ENCODE peak calls at places on chromosome 2, in five cellular contexts. One of them, this sample, is unnamed.

GRCh38 chr2:65021709-65022108 is 32.5 kb downstream of the SLC1A4 start:
- DNase-seq in Calu3: no peak
- DNase-seq in ascending aorta: no peak
- DNase-seq in sigmoid colon: no peak
- DNase-seq in colonic mucosa: no peak
- DNase-seq in this sample: no peak

GRCh38 chr2:197571622-197572271 is 55.9 kb downstream of the MOB4 start:
- DNase-seq in Calu3: no peak
- DNase-seq in ascending aorta: no peak
- DNase-seq in sigmoid colon: no peak
- DNase-seq in colonic mucosa: no peak
- DNase-seq in this sample: no peak

GRCh38 chr2:98909381-98910211 is 26.4 kb downstream of the CRACDL start:
- DNase-seq in Calu3: peak
- DNase-seq in ascending aorta: no peak
- DNase-seq in sigmoid colon: no peak
- DNase-seq in colonic mucosa: no peak
- DNase-seq in this sample: peak

GRCh38 chr2:29012211-29012681 is 31.1 kb downstream of the TOGARAM2 start:
- DNase-seq in Calu3: no peak
- DNase-seq in ascending aorta: no peak
- DNase-seq in sigmoid colon: peak
- DNase-seq in colonic mucosa: peak
- DNase-seq in this sample: no peak

GRCh38 chr2:217707116-217707742 is 295.6 kb downstream of the TNS1 start:
- DNase-seq in Calu3: peak
- DNase-seq in ascending aorta: peak
- DNase-seq in sigmoid colon: no peak
- DNase-seq in colonic mucosa: no peak
- DNase-seq in this sample: no peak

GRCh38 chr2:129205766-129206165 is 773.7 kb upstream of the RAB6C start:
- DNase-seq in Calu3: no peak
- DNase-seq in ascending aorta: no peak
- DNase-seq in sigmoid colon: no peak
- DNase-seq in colonic mucosa: no peak
- DNase-seq in this sample: no peak

GRCh38 chr2:218245214-218245613 is 15.6 kb upstream of the GPBAR1 start:
- DNase-seq in Calu3: no peak
- DNase-seq in ascending aorta: peak
- DNase-seq in sigmoid colon: no peak
- DNase-seq in colonic mucosa: no peak
- DNase-seq in this sample: no peak

GRCh38 chr2:20525041-20526035 is 78.5 kb downstream of the RHOB start:
- DNase-seq in Calu3: peak
- DNase-seq in ascending aorta: peak
- DNase-seq in sigmoid colon: peak
- DNase-seq in colonic mucosa: no peak
- DNase-seq in this sample: peak

GRCh38 chr2:172038604-172039003 is 38.9 kb downstream of the METAP1D start:
- DNase-seq in Calu3: no peak
- DNase-seq in ascending aorta: no peak
- DNase-seq in sigmoid colon: no peak
- DNase-seq in colonic mucosa: no peak
- DNase-seq in this sample: no peak

GRCh38 chr2:120861191-120861575 is 125.5 kb downstream of the GLI2 start:
- DNase-seq in Calu3: no peak
- DNase-seq in ascending aorta: no peak
- DNase-seq in sigmoid colon: no peak
- DNase-seq in colonic mucosa: no peak
- DNase-seq in this sample: peak

GRCh38 chr2:229419158-229419557 is 148.1 kb upstream of the PID1 start:
- DNase-seq in Calu3: no peak
- DNase-seq in ascending aorta: no peak
- DNase-seq in sigmoid colon: no peak
- DNase-seq in colonic mucosa: no peak
- DNase-seq in this sample: no peak

GRCh38 chr2:223222397-223222796 is 170.4 kb downstream of the KCNE4 start:
- DNase-seq in Calu3: peak
- DNase-seq in ascending aorta: no peak
- DNase-seq in sigmoid colon: no peak
- DNase-seq in colonic mucosa: no peak
- DNase-seq in this sample: no peak

GRCh38 chr2:109525836-109526235 is 87.9 kb downstream of the SEPTIN10 start:
- DNase-seq in Calu3: no peak
- DNase-seq in ascending aorta: peak
- DNase-seq in sigmoid colon: peak
- DNase-seq in colonic mucosa: no peak
- DNase-seq in this sample: peak

GRCh38 chr2:15634846-15635490 is 43.3 kb downstream of the DDX1 start:
- DNase-seq in Calu3: no peak
- DNase-seq in ascending aorta: no peak
- DNase-seq in sigmoid colon: no peak
- DNase-seq in colonic mucosa: no peak
- DNase-seq in this sample: no peak

GRCh38 chr2:173400760-173401159 is 46.1 kb downstream of the CDCA7 start:
- DNase-seq in Calu3: peak
- DNase-seq in ascending aorta: no peak
- DNase-seq in sigmoid colon: no peak
- DNase-seq in colonic mucosa: no peak
- DNase-seq in this sample: no peak

GRCh38 chr2:166472332-166472731 is 21.7 kb downstream of the SCN7A start:
- DNase-seq in Calu3: no peak
- DNase-seq in ascending aorta: no peak
- DNase-seq in sigmoid colon: no peak
- DNase-seq in colonic mucosa: no peak
- DNase-seq in this sample: no peak
- TF ChIP-seq CTCF in Calu3: no peak
- TF ChIP-seq CTCF in ascending aorta: no peak
- TF ChIP-seq CTCF in sigmoid colon: no peak
- TF ChIP-seq CTCF in colonic mucosa: no peak
- TF ChIP-seq CTCF in this sample: no peak

GRCh38 chr2:180720861-180721260 is 259.5 kb upstream of the UBE2E3 start:
- DNase-seq in Calu3: no peak
- DNase-seq in ascending aorta: no peak
- DNase-seq in sigmoid colon: no peak
- DNase-seq in colonic mucosa: no peak
- DNase-seq in this sample: no peak

GRCh38 chr2:180722551-180723239 is 257.7 kb upstream of the UBE2E3 start:
- DNase-seq in Calu3: no peak
- DNase-seq in ascending aorta: no peak
- DNase-seq in sigmoid colon: no peak
- DNase-seq in colonic mucosa: no peak
- DNase-seq in this sample: no peak

GRCh38 chr2:180728928-180729559 is 251.4 kb upstream of the UBE2E3 start:
- DNase-seq in Calu3: no peak
- DNase-seq in ascending aorta: no peak
- DNase-seq in sigmoid colon: no peak
- DNase-seq in colonic mucosa: no peak
- DNase-seq in this sample: no peak

GRCh38 chr2:180723712-180724111 is 256.7 kb upstream of the UBE2E3 start:
- DNase-seq in Calu3: no peak
- DNase-seq in ascending aorta: no peak
- DNase-seq in sigmoid colon: no peak
- DNase-seq in colonic mucosa: no peak
- DNase-seq in this sample: no peak
- TF ChIP-seq CTCF in Calu3: no peak
- TF ChIP-seq CTCF in ascending aorta: no peak
- TF ChIP-seq CTCF in sigmoid colon: no peak
- TF ChIP-seq CTCF in colonic mucosa: no peak
- TF ChIP-seq CTCF in this sample: no peak

GRCh38 chr2:136116813-136117390 is 1.0 kb downstream of the CXCR4 start:
- DNase-seq in Calu3: peak
- DNase-seq in ascending aorta: no peak
- DNase-seq in sigmoid colon: no peak
- DNase-seq in colonic mucosa: peak
- DNase-seq in this sample: peak

GRCh38 chr2:136119717-136120675 is 2.0 kb upstream of the CXCR4 start:
- DNase-seq in Calu3: no peak
- DNase-seq in ascending aorta: no peak
- DNase-seq in sigmoid colon: no peak
- DNase-seq in colonic mucosa: no peak
- DNase-seq in this sample: no peak

GRCh38 chr2:136118819-136119716 is 1.1 kb upstream of the CXCR4 start:
- DNase-seq in Calu3: peak
- DNase-seq in ascending aorta: peak
- DNase-seq in sigmoid colon: peak
- DNase-seq in colonic mucosa: peak
- DNase-seq in this sample: peak

GRCh38 chr2:136117391-136117841 is 533 bp downstream of the CXCR4 start:
- DNase-seq in Calu3: peak
- DNase-seq in ascending aorta: no peak
- DNase-seq in sigmoid colon: no peak
- DNase-seq in colonic mucosa: peak
- DNase-seq in this sample: peak

DNA sequence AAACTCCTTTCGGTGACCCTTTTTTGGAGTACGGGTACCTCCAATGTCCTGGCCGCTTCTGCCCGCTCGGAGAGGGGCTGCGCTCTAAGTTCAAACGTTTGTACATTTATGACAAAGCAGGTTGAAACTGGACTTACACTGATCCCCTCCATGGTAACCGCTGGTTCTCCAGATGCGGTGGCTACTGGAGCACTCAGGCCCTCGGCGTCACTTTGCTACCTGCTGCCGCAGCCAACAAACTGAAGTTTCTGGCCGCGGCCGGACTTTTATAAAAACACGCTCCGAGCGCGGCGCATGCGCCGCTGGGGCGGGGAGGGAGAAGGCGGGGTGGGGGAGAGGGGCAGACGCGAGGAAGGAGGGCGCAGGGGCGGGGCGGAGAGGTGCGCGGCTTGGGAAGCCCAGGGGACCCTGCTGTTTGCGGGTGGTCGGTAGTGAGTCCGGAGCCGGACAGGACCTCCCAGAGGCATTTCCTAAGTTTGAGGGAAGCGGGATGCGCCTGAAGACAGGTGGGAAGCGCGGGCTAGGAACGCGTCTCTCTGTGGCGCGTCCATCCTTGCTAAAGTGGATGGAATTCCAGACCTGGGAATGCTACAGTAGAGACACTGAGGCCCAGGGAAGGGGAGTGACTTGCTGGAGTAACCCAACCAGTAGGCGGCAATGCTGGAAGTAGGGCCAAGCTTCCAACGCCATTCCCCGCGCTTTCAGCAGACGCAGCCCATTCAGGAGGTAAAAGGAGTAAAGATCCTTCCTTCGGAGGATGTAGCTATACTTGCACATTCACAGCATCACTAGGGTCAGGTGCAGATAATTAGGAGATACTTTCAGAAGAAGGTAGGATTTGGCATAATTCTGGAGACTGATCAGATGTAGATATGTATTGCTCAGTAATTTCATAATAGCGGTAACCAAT is at the start of gene CXCR4:
- DNase-seq in Calu3: peak
- DNase-seq in ascending aorta: peak
- DNase-seq in sigmoid colon: peak
- DNase-seq in colonic mucosa: peak
- DNase-seq in this sample: peak
- TF ChIP-seq CTCF in Calu3: peak
- TF ChIP-seq CTCF in ascending aorta: no peak
- TF ChIP-seq CTCF in sigmoid colon: no peak
- TF ChIP-seq CTCF in colonic mucosa: no peak
- TF ChIP-seq CTCF in this sample: no peak

GRCh38 chr2:160491922-160492371 is 1.7 kb downstream of the RBMS1 start:
- DNase-seq in Calu3: no peak
- DNase-seq in ascending aorta: no peak
- DNase-seq in sigmoid colon: no peak
- DNase-seq in colonic mucosa: no peak
- DNase-seq in this sample: no peak

GRCh38 chr2:160490760-160491367 is 2.7 kb downstream of the RBMS1 start:
- DNase-seq in Calu3: no peak
- DNase-seq in ascending aorta: no peak
- DNase-seq in sigmoid colon: no peak
- DNase-seq in colonic mucosa: no peak
- DNase-seq in this sample: no peak

GRCh38 chr2:160494243-160494642 is 636 bp upstream of the RBMS1 start:
- DNase-seq in Calu3: no peak
- DNase-seq in ascending aorta: no peak
- DNase-seq in sigmoid colon: no peak
- DNase-seq in colonic mucosa: no peak
- DNase-seq in this sample: no peak

GRCh38 chr2:160493227-160494028 is at the start of gene RBMS1:
- DNase-seq in Calu3: peak
- DNase-seq in ascending aorta: peak
- DNase-seq in sigmoid colon: peak
- DNase-seq in colonic mucosa: peak
- DNase-seq in this sample: peak

GRCh38 chr2:160492401-160493226 is 993 bp downstream of the RBMS1 start:
- DNase-seq in Calu3: peak
- DNase-seq in ascending aorta: peak
- DNase-seq in sigmoid colon: peak
- DNase-seq in colonic mucosa: peak
- DNase-seq in this sample: peak
- TF ChIP-seq CTCF in Calu3: no peak
- TF ChIP-seq CTCF in ascending aorta: no peak
- TF ChIP-seq CTCF in sigmoid colon: no peak
- TF ChIP-seq CTCF in colonic mucosa: no peak
- TF ChIP-seq CTCF in this sample: no peak

DNA sequence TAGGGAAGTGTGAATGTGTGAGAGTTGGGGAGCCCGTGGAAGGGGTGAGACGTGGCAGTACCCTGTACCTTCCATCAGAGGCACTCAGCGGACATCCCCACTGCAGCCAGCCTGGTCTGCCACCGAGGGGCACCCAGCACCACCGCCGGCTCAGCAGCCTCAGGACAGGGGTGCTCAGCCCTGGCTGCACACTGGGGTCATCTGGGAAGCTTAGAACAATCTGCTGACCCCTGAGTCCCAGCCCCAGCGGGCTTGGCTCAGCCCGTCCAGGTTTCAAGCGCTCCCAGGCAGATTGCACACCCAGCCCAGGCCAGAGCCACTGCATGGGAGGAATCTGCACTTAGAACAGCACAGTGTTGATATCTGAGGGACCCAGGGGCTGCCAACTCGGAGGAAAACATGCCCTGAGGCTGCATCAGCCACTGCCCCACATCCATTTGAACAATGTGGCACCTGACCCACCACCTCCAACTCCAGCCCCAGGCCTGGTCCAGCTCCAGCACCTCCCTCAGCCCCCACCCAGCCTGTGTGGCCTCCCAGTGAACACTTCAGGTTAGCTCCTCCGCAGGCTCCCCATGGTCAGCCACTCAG is 147.1 kb upstream of the OTOS start:
- DNase-seq in Calu3: no peak
- DNase-seq in ascending aorta: no peak
- DNase-seq in sigmoid colon: no peak
- DNase-seq in colonic mucosa: no peak
- DNase-seq in this sample: no peak
- TF ChIP-seq CTCF in Calu3: no peak
- TF ChIP-seq CTCF in ascending aorta: no peak
- TF ChIP-seq CTCF in sigmoid colon: no peak
- TF ChIP-seq CTCF in colonic mucosa: no peak
- TF ChIP-seq CTCF in this sample: no peak